ENCODE peak calls at places on chromosomes 7 and 10, in four cellular contexts. I, P, Y and N are unnamed samples.
A peak's percentile ranks its signal among the peaks of the same experiment; 100 is the strongest.

GRCh38 chr10:43206391-43207235 is 60.3 kb downstream of the RASGEF1A start:
- DNase-seq in P (no peak), Y (no peak), I (no peak), N (no peak)

GRCh38 chr7:151342102-151342646 is 562 bp downstream of the NUB1 start:
- DNase-seq in P (no peak), I (peak; percentile 77), Y (no peak), N (no peak)

GRCh38 chr10:69362471-69362954 is 54.2 kb downstream of the TACR2 start:
- DNase-seq in I (no peak), Y (no peak), P (peak; percentile 90), N (peak; percentile 59)

GRCh38 chr10:12780634-12781601 is 220.6 kb downstream of the CCDC3 start:
- DNase-seq in P (peak; percentile 20), I (no peak), Y (no peak), N (no peak)

GRCh38 chr7:69108041-69108440 is 490.2 kb upstream of the AUTS2 start:
- DNase-seq in I (no peak), P (no peak), Y (no peak), N (no peak)

GRCh38 chr7:17320642-17321041 is 22.2 kb downstream of the AHR start:
- DNase-seq in I (no peak), Y (no peak), P (no peak), N (peak; percentile 58)

GRCh38 chr7:129781128-129781855 is 169.8 kb downstream of the NRF1 start:
- DNase-seq in P (no peak), I (no peak), Y (no peak), N (no peak)

GRCh38 chr10:62087341-62087740 is 181.3 kb downstream of the RTKN2 start:
- DNase-seq in I (no peak), Y (no peak), P (no peak), N (no peak)

GRCh38 chr10:119466655-119467054 is 75.9 kb downstream of the RGS10 start:
- DNase-seq in I (no peak), P (no peak), Y (peak; percentile 14), N (no peak)

GRCh38 chr7:132932321-132933075 is 149.4 kb downstream of the CHCHD3 start:
- DNase-seq in I (no peak), P (peak; percentile 2), Y (no peak), N (no peak)

GRCh38 chr10:27285093-27285492 is 44.5 kb upstream of the ACBD5 start:
- DNase-seq in Y (no peak), I (no peak), P (peak; percentile 2), N (peak; percentile 19)

GRCh38 chr10:52951819-52952218 is 179.2 kb upstream of the MBL2 start:
- DNase-seq in P (peak; percentile 57), Y (no peak), I (no peak), N (peak; percentile 73)

GRCh38 chr7:51351661-51352060 is 35.1 kb upstream of the COBL start:
- DNase-seq in I (no peak), Y (no peak), P (no peak), N (no peak)

GRCh38 chr10:7887417-7887816 is 69.1 kb downstream of the TAF3 start:
- DNase-seq in I (no peak), Y (no peak), P (peak; percentile 82), N (peak; percentile 49)

GRCh38 chr10:100679327-100679726 is 66.1 kb upstream of the PAX2 start:
- DNase-seq in P (no peak), I (no peak), Y (no peak), N (no peak)

GRCh38 chr7:380226-380550 is 90.2 kb downstream of the FOXL3 start:
- DNase-seq in I (no peak), Y (no peak), P (no peak), N (no peak)

GRCh38 chr10:100647928-100648327 is 97.5 kb upstream of the PAX2 start:
- DNase-seq in Y (no peak), I (no peak), P (no peak), N (no peak)

GRCh38 chr7:154840086-154840485 is 162.8 kb downstream of the PAXIP1 start:
- DNase-seq in Y (no peak), I (no peak), P (no peak), N (no peak)

GRCh38 chr10:29946614-29946952 is 112.8 kb downstream of the JCAD start:
- DNase-seq in I (no peak), Y (no peak), P (no peak), N (no peak)

GRCh38 chr10:45313264-45313873 is 2.0 kb downstream of the OR13A1 start:
- DNase-seq in I (no peak), P (no peak), Y (no peak), N (no peak)

GRCh38 chr10:100007239-100008141 is 2.3 kb downstream of the DNMBP start:
- DNase-seq in I (no peak), Y (no peak), P (no peak), N (peak; percentile 56)

GRCh38 chr7:129739427-129739826 is 127.9 kb downstream of the NRF1 start:
- DNase-seq in I (no peak), P (peak; percentile 76), Y (no peak), N (peak; percentile 54)

GRCh38 chr10:43126759-43127424 is 11.4 kb upstream of the CSGALNACT2 start:
- DNase-seq in P (no peak), I (no peak), Y (no peak), N (no peak)

GRCh38 chr7:33700001-33700899 is 205.1 kb upstream of the BMPER start:
- DNase-seq in P (no peak), Y (no peak), I (no peak), N (no peak)

GRCh38 chr10:91335147-91335546 is 75.0 kb upstream of the HECTD2 start:
- DNase-seq in I (no peak), P (no peak), Y (no peak), N (no peak)

GRCh38 chr7:55432937-55433784 is 68.0 kb downstream of the LANCL2 start:
- DNase-seq in P (peak; percentile 59), Y (no peak), I (no peak), N (peak; percentile 36)

GRCh38 chr7:93921607-93922446 is at the start of gene GNG11:
- DNase-seq in I (no peak), P (peak; percentile 66), Y (no peak), N (peak; percentile 90)

GRCh38 chr10:85548038-85548437 is 818.6 kb downstream of the GRID1 start:
- DNase-seq in Y (no peak), I (peak; percentile 35), P (no peak), N (peak; percentile 9)

GRCh38 chr10:49106451-49106850 is 8.9 kb downstream of the VSTM4 start:
- DNase-seq in P (no peak), I (no peak), Y (no peak), N (no peak)

GRCh38 chr10:114405011-114405350 is 679 bp upstream of the AFAP1L2 start:
- DNase-seq in P (no peak), I (no peak), Y (no peak), N (no peak)

GRCh38 chr10:125011926-125012705 is 70.2 kb downstream of the ZRANB1 start:
- DNase-seq in Y (no peak), I (no peak), P (no peak), N (no peak)

GRCh38 chr7:34486371-34486770 is 171.6 kb upstream of the NPSR1 start:
- DNase-seq in Y (no peak), P (no peak), I (no peak), N (no peak)

GRCh38 chr7:132270517-132270916 is 305.8 kb downstream of the PLXNA4 start:
- DNase-seq in P (peak; percentile 12), I (no peak), Y (no peak), N (peak; percentile 28)

GRCh38 chr10:15427836-15428414 is 56.8 kb upstream of the FAM171A1 start:
- DNase-seq in I (no peak), P (peak; percentile 54), Y (peak; percentile 21), N (peak; percentile 67)

GRCh38 chr7:48109848-48110663 is 21.0 kb downstream of the UPP1 start:
- DNase-seq in P (peak; percentile 26), Y (peak; percentile 84), I (peak; percentile 46), N (peak; percentile 69)

GRCh38 chr7:96992624-96993452 is 12.5 kb upstream of the DLX6 start:
- DNase-seq in Y (no peak), I (no peak), P (no peak), N (no peak)

GRCh38 chr7:69801729-69802688 is 203.7 kb downstream of the AUTS2 start:
- DNase-seq in I (no peak), P (no peak), Y (no peak), N (no peak)

GRCh38 chr10:59242991-59243390 is 66.5 kb downstream of the PHYHIPL start:
- DNase-seq in Y (no peak), I (no peak), P (no peak), N (no peak)

GRCh38 chr10:132627736-132628512 is 90.3 kb downstream of the INPP5A start:
- DNase-seq in Y (peak; percentile 37), I (no peak), P (peak; percentile 50), N (peak; percentile 35)
- H3K4me1 ChIP-seq in Y (peaks cover 11% of the 10 kb centered on the region), I (no peaks in the 10 kb centered on the region), P (peaks cover 23% of the 10 kb centered on the region), N (peaks cover 12% of the 10 kb centered on the region)

GRCh38 chr7:13742719-13743640 is 246.5 kb downstream of the ETV1 start:
- DNase-seq in Y (no peak), I (no peak), P (peak; percentile 56), N (peak; percentile 34)
- TF ChIP-seq FOS in Y (no peak), I (no peak), P (no peak), N (no peak)

DNA sequence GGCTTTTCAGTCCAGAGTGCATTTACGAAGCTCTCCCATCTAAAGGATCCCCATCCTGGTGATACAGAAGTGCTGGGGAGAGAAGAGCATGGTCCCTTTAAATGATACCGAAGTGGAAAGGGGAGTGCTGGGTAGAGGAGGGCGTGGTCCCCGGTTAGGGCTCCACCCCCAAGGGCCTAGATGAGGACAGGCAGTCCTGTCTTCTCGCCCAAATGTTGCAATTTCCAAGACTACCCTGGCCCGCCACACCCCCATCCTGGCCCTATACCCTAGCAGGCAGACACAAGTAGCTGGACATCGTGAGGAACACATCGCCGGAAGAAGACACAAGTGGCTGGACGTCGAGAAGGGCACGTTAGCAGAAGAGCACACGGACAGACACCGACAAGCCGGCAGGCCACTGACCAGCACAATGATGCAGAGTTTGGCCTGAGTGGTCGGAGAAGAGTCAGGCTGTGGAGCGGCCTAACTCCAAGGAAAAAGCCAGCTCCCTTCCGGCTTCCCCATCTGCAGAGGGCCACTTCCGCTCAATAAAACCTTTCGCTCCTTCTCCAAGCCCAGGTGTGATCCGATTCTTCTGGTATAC is 439.5 kb upstream of the NRP1 start:
- DNase-seq in P (no peak), Y (peak; percentile 22), I (no peak), N (no peak)
- H2AFZ ChIP-seq in P (no peak overlapping the region), Y (peak overlapping the region; percentile 80), I (no peak overlapping the region), N (no peak overlapping the region)

GRCh38 chr7:44603208-44603607 is 3.2 kb upstream of the OGDH start:
- DNase-seq in I (no peak), P (no peak), Y (no peak), N (no peak)

GRCh38 chr7:44599222-44599621 is 7.2 kb upstream of the OGDH start:
- DNase-seq in P (no peak), Y (no peak), I (no peak), N (no peak)

GRCh38 chr7:44604941-44605340 is 1.5 kb upstream of the OGDH start:
- DNase-seq in I (no peak), P (no peak), Y (no peak), N (no peak)

GRCh38 chr7:44606341-44607140 is at the start of gene OGDH:
- DNase-seq in P (peak; percentile 99), I (peak; percentile 87), Y (peak; percentile 99), N (peak; percentile 99)

DNA sequence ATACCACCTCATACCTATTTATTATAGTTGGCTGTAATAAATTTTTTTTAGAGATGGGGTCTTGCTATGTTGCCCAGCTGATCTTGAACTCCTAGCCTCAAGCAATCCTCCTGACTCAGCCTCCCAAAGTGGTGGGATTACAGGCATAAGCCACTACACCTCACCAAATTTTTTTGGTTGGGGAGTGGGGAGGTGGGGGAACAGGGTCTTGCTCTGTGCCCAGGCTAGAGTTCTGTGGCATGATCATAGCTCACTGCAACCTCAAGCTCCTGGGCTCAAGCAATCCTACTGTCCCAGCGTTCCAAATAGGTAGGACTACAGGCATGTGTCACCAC is 3.9 kb upstream of the OGDH start:
- DNase-seq in Y (no peak), P (no peak), I (no peak), N (no peak)
- H3K4me1 ChIP-seq in Y (no peaks in the 10 kb centered on the region), P (no peaks in the 10 kb centered on the region), I (peaks cover 13% of the 10 kb centered on the region), N (peaks cover 10% of the 10 kb centered on the region)